ENCODE peak calls at places on chromosome 2, in nine cellular contexts. One of them, this sample, is unnamed.

GRCh38 chr2:101515512-101515911 is 40.6 kb upstream of the RFX8 start:
- DNase-seq in DND-41: no peak
- DNase-seq in A549: no peak
- DNase-seq in WERI-Rb-1: peak
- DNase-seq in OCI-LY7: no peak
- DNase-seq in fibroblast of pulmonary artery: peak
- DNase-seq in kidney: no peak
- DNase-seq in foreskin fibroblast: peak
- DNase-seq in ovary: peak
- DNase-seq in this sample: no peak

GRCh38 chr2:101124684-101125366 is 26.4 kb downstream of the TBC1D8 start:
- DNase-seq in DND-41: no peak
- DNase-seq in A549: peak
- DNase-seq in WERI-Rb-1: no peak
- DNase-seq in OCI-LY7: no peak
- DNase-seq in fibroblast of pulmonary artery: peak
- DNase-seq in kidney: peak
- DNase-seq in foreskin fibroblast: peak
- DNase-seq in ovary: no peak
- DNase-seq in this sample: no peak

GRCh38 chr2:219298759-219299371 is 10.3 kb downstream of the PTPRN start:
- DNase-seq in DND-41: peak
- DNase-seq in A549: peak
- DNase-seq in WERI-Rb-1: peak
- DNase-seq in OCI-LY7: peak
- DNase-seq in fibroblast of pulmonary artery: peak
- DNase-seq in kidney: peak
- DNase-seq in foreskin fibroblast: peak
- DNase-seq in ovary: peak
- DNase-seq in this sample: peak

GRCh38 chr2:227772197-227772661 is 26.5 kb downstream of the SCYGR8 start:
- DNase-seq in DND-41: no peak
- DNase-seq in A549: no peak
- DNase-seq in WERI-Rb-1: no peak
- DNase-seq in OCI-LY7: no peak
- DNase-seq in fibroblast of pulmonary artery: no peak
- DNase-seq in kidney: no peak
- DNase-seq in foreskin fibroblast: no peak
- DNase-seq in ovary: no peak
- DNase-seq in this sample: no peak

GRCh38 chr2:68974946-68975665 is 670 bp downstream of the GKN1 start:
- DNase-seq in DND-41: no peak
- DNase-seq in A549: no peak
- DNase-seq in WERI-Rb-1: no peak
- DNase-seq in OCI-LY7: no peak
- DNase-seq in fibroblast of pulmonary artery: peak
- DNase-seq in kidney: no peak
- DNase-seq in foreskin fibroblast: no peak
- DNase-seq in ovary: no peak
- DNase-seq in this sample: no peak

GRCh38 chr2:18603867-18604572 is 14.7 kb upstream of the NT5C1B start:
- DNase-seq in DND-41: no peak
- DNase-seq in A549: no peak
- DNase-seq in WERI-Rb-1: no peak
- DNase-seq in OCI-LY7: no peak
- DNase-seq in fibroblast of pulmonary artery: peak
- DNase-seq in kidney: no peak
- DNase-seq in foreskin fibroblast: no peak
- DNase-seq in ovary: no peak
- DNase-seq in this sample: no peak

GRCh38 chr2:7860693-7861092 is 821.2 kb upstream of the ID2 start:
- DNase-seq in DND-41: no peak
- DNase-seq in A549: no peak
- DNase-seq in WERI-Rb-1: no peak
- DNase-seq in OCI-LY7: peak
- DNase-seq in fibroblast of pulmonary artery: no peak
- DNase-seq in kidney: no peak
- DNase-seq in foreskin fibroblast: no peak
- DNase-seq in ovary: no peak
- DNase-seq in this sample: no peak

GRCh38 chr2:102261467-102261866 is 49.9 kb upstream of the IL1RL1 start:
- DNase-seq in DND-41: no peak
- DNase-seq in A549: no peak
- DNase-seq in WERI-Rb-1: no peak
- DNase-seq in OCI-LY7: no peak
- DNase-seq in fibroblast of pulmonary artery: no peak
- DNase-seq in kidney: no peak
- DNase-seq in foreskin fibroblast: no peak
- DNase-seq in ovary: no peak
- DNase-seq in this sample: no peak

GRCh38 chr2:206820755-206821154 is 55.3 kb downstream of the FASTKD2 start:
- DNase-seq in DND-41: no peak
- DNase-seq in A549: no peak
- DNase-seq in WERI-Rb-1: no peak
- DNase-seq in OCI-LY7: no peak
- DNase-seq in fibroblast of pulmonary artery: no peak
- DNase-seq in kidney: no peak
- DNase-seq in foreskin fibroblast: no peak
- DNase-seq in ovary: no peak
- DNase-seq in this sample: no peak

GRCh38 chr2:69646714-69647113 is 3.2 kb upstream of the AAK1 start:
- DNase-seq in DND-41: peak
- DNase-seq in A549: no peak
- DNase-seq in WERI-Rb-1: no peak
- DNase-seq in OCI-LY7: no peak
- DNase-seq in fibroblast of pulmonary artery: no peak
- DNase-seq in kidney: no peak
- DNase-seq in foreskin fibroblast: no peak
- DNase-seq in ovary: no peak
- DNase-seq in this sample: no peak

GRCh38 chr2:150480241-150480640 is 7.2 kb downstream of the RND3 start:
- DNase-seq in DND-41: no peak
- DNase-seq in A549: no peak
- DNase-seq in WERI-Rb-1: no peak
- DNase-seq in OCI-LY7: no peak
- DNase-seq in fibroblast of pulmonary artery: no peak
- DNase-seq in kidney: no peak
- DNase-seq in foreskin fibroblast: peak
- DNase-seq in ovary: no peak
- DNase-seq in this sample: no peak

GRCh38 chr2:144516417-144516980 is 3.4 kb downstream of the ZEB2 start:
- DNase-seq in DND-41: no peak
- DNase-seq in A549: peak
- DNase-seq in WERI-Rb-1: no peak
- DNase-seq in OCI-LY7: peak
- DNase-seq in fibroblast of pulmonary artery: no peak
- DNase-seq in kidney: peak
- DNase-seq in foreskin fibroblast: peak
- DNase-seq in ovary: peak
- DNase-seq in this sample: no peak

GRCh38 chr2:25161055-25161781 is 7.2 kb downstream of the POMC start:
- DNase-seq in DND-41: no peak
- DNase-seq in A549: no peak
- DNase-seq in WERI-Rb-1: no peak
- DNase-seq in OCI-LY7: no peak
- DNase-seq in fibroblast of pulmonary artery: peak
- DNase-seq in kidney: peak
- DNase-seq in foreskin fibroblast: peak
- DNase-seq in ovary: peak
- DNase-seq in this sample: no peak
- H3K4me3 ChIP-seq in DND-41: no peak
- H3K4me3 ChIP-seq in A549: no peak
- H3K4me3 ChIP-seq in WERI-Rb-1: no peak
- H3K4me3 ChIP-seq in OCI-LY7: no peak
- H3K4me3 ChIP-seq in fibroblast of pulmonary artery: no peak
- H3K4me3 ChIP-seq in kidney: peak
- H3K4me3 ChIP-seq in foreskin fibroblast: peak
- H3K4me3 ChIP-seq in ovary: peak
- H3K4me3 ChIP-seq in this sample: no peak

DNA sequence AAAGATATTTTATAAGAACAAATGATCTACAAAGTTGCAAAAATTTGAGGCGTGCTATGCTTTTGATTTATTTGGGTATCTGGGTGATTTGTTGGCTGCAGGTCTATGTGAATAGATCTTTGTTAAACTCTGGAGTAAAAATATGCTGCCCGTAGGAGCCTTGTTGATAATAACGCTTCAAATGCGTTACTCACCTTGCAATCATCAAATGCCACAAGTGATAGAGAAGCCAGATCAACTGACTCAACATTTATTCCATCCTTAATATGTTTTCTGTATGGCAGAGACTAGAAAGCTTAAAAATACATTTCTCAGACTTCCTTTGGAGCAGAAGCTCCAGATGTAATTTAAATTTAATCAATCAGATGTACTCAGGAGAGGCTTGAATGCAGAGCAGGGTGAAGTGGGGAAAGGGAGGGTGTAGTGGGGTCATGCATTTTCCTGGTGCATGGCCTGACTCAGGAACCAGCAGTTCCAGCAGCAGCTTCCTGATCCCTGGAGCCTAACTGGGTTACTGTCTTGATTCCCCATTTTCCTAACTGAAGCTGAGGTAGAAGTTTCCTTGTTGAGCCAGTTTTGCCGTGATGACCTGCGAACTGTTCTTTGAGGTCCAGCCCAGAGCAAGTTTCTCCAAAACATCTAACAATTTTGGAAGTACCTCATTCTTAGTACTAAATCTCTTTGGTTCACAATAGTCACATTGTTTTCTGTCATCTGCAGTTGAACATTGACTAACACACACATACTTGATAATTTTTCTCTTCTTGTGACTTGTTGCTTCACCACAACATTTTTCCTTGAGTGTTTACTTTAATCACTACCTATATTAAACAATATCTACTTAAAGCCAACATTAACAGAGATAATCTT is 284.7 kb upstream of the CWC22 start:
- DNase-seq in DND-41: no peak
- DNase-seq in A549: peak
- DNase-seq in WERI-Rb-1: no peak
- DNase-seq in OCI-LY7: no peak
- DNase-seq in fibroblast of pulmonary artery: peak
- DNase-seq in kidney: no peak
- DNase-seq in foreskin fibroblast: peak
- DNase-seq in ovary: no peak
- DNase-seq in this sample: no peak
- H3K4me3 ChIP-seq in DND-41: no peak
- H3K4me3 ChIP-seq in A549: no peak
- H3K4me3 ChIP-seq in WERI-Rb-1: no peak
- H3K4me3 ChIP-seq in OCI-LY7: no peak
- H3K4me3 ChIP-seq in fibroblast of pulmonary artery: no peak
- H3K4me3 ChIP-seq in kidney: no peak
- H3K4me3 ChIP-seq in foreskin fibroblast: no peak
- H3K4me3 ChIP-seq in ovary: no peak
- H3K4me3 ChIP-seq in this sample: no peak

DNA sequence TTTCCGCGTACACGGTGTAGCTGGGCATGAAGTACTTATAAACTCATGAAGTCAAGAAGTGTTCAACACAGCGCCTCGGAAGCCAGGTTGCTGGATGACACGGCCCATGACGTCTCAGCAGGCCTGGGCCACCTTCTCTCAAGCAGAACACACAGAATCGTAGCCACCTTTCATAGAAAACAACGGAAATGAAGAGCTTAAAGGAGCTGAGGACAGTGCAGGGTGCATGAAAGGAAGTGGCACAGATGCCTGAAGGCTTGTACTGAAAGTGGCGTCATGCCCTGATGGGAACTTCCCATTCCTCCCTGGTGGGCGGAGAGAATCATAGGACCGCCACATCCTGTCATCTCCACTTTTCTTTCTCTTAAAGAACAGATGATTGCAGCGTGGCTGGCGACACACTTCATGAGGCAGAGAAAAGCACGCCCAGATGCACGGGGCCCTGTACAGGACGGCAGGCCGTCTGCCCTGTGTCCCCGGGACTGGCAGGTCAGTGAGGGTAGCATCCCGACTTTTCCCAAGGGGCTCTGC is 31.1 kb downstream of the HDAC4 start:
- DNase-seq in DND-41: peak
- DNase-seq in A549: no peak
- DNase-seq in WERI-Rb-1: no peak
- DNase-seq in OCI-LY7: peak
- DNase-seq in fibroblast of pulmonary artery: no peak
- DNase-seq in kidney: no peak
- DNase-seq in foreskin fibroblast: peak
- DNase-seq in ovary: no peak
- DNase-seq in this sample: peak
- H3K4me3 ChIP-seq in DND-41: no peak
- H3K4me3 ChIP-seq in A549: no peak
- H3K4me3 ChIP-seq in WERI-Rb-1: no peak
- H3K4me3 ChIP-seq in OCI-LY7: no peak
- H3K4me3 ChIP-seq in fibroblast of pulmonary artery: no peak
- H3K4me3 ChIP-seq in kidney: no peak
- H3K4me3 ChIP-seq in foreskin fibroblast: no peak
- H3K4me3 ChIP-seq in ovary: no peak
- H3K4me3 ChIP-seq in this sample: peak

GRCh38 chr2:208413931-208414330 is 7.3 kb downstream of the PTH2R start:
- DNase-seq in DND-41: no peak
- DNase-seq in A549: no peak
- DNase-seq in WERI-Rb-1: no peak
- DNase-seq in OCI-LY7: no peak
- DNase-seq in fibroblast of pulmonary artery: no peak
- DNase-seq in kidney: no peak
- DNase-seq in foreskin fibroblast: no peak
- DNase-seq in ovary: no peak
- DNase-seq in this sample: no peak

GRCh38 chr2:208415255-208415654 is 8.7 kb downstream of the PTH2R start:
- DNase-seq in DND-41: no peak
- DNase-seq in A549: no peak
- DNase-seq in WERI-Rb-1: no peak
- DNase-seq in OCI-LY7: no peak
- DNase-seq in fibroblast of pulmonary artery: no peak
- DNase-seq in kidney: no peak
- DNase-seq in foreskin fibroblast: no peak
- DNase-seq in ovary: no peak
- DNase-seq in this sample: no peak

GRCh38 chr2:208415897-208416296 is 9.3 kb downstream of the PTH2R start:
- DNase-seq in DND-41: no peak
- DNase-seq in A549: no peak
- DNase-seq in WERI-Rb-1: no peak
- DNase-seq in OCI-LY7: no peak
- DNase-seq in fibroblast of pulmonary artery: no peak
- DNase-seq in kidney: no peak
- DNase-seq in foreskin fibroblast: no peak
- DNase-seq in ovary: no peak
- DNase-seq in this sample: no peak
- H3K4me3 ChIP-seq in DND-41: no peak
- H3K4me3 ChIP-seq in A549: no peak
- H3K4me3 ChIP-seq in WERI-Rb-1: no peak
- H3K4me3 ChIP-seq in OCI-LY7: no peak
- H3K4me3 ChIP-seq in fibroblast of pulmonary artery: no peak
- H3K4me3 ChIP-seq in kidney: no peak
- H3K4me3 ChIP-seq in foreskin fibroblast: no peak
- H3K4me3 ChIP-seq in ovary: no peak
- H3K4me3 ChIP-seq in this sample: no peak

GRCh38 chr2:27390822-27391679 is 10.5 kb upstream of the ZNF513 start:
- DNase-seq in DND-41: no peak
- DNase-seq in A549: no peak
- DNase-seq in WERI-Rb-1: no peak
- DNase-seq in OCI-LY7: no peak
- DNase-seq in fibroblast of pulmonary artery: no peak
- DNase-seq in kidney: no peak
- DNase-seq in foreskin fibroblast: no peak
- DNase-seq in ovary: no peak
- DNase-seq in this sample: peak
- H3K4me3 ChIP-seq in DND-41: no peak
- H3K4me3 ChIP-seq in A549: no peak
- H3K4me3 ChIP-seq in WERI-Rb-1: no peak
- H3K4me3 ChIP-seq in OCI-LY7: no peak
- H3K4me3 ChIP-seq in fibroblast of pulmonary artery: no peak
- H3K4me3 ChIP-seq in kidney: no peak
- H3K4me3 ChIP-seq in foreskin fibroblast: no peak
- H3K4me3 ChIP-seq in ovary: no peak
- H3K4me3 ChIP-seq in this sample: no peak